ENCODE peak calls at places on chromosomes 16 and 17, in four cellular contexts. One of them, this sample, is unnamed.

GRCh38 chr17:68512967-68513474 is 791 bp downstream of the PRKAR1A start:
- DNase-seq in SK-N-SH: peak
- DNase-seq in K562: peak
- DNase-seq in HCT116: no peak
- DNase-seq in this sample: peak

GRCh38 chr16:89277641-89278341 is 60.3 kb downstream of the ZNF778 start:
- DNase-seq in SK-N-SH: no peak
- DNase-seq in K562: no peak
- DNase-seq in HCT116: no peak
- DNase-seq in this sample: no peak

GRCh38 chr17:43021739-43022512 is at the start of gene VAT1:
- DNase-seq in SK-N-SH: peak
- DNase-seq in K562: peak
- DNase-seq in HCT116: peak
- DNase-seq in this sample: peak

GRCh38 chr17:68260051-68260762 is 12.4 kb downstream of the AMZ2 start:
- DNase-seq in SK-N-SH: no peak
- DNase-seq in K562: no peak
- DNase-seq in HCT116: no peak
- DNase-seq in this sample: peak

GRCh38 chr16:24729243-24729966 is at the start of gene TNRC6A:
- DNase-seq in SK-N-SH: peak
- DNase-seq in K562: peak
- DNase-seq in HCT116: peak
- DNase-seq in this sample: peak

GRCh38 chr17:60108712-60109111 is 30.0 kb upstream of the HEATR6 start:
- DNase-seq in SK-N-SH: no peak
- DNase-seq in K562: no peak
- DNase-seq in HCT116: no peak
- DNase-seq in this sample: no peak

GRCh38 chr17:77506371-77506991 is 365.7 kb downstream of the SEC14L1 start:
- DNase-seq in SK-N-SH: peak
- DNase-seq in K562: no peak
- DNase-seq in HCT116: no peak
- DNase-seq in this sample: no peak

GRCh38 chr16:75491876-75492275 is 3.4 kb downstream of the CHST6 start:
- DNase-seq in SK-N-SH: peak
- DNase-seq in K562: no peak
- DNase-seq in HCT116: no peak
- DNase-seq in this sample: peak

GRCh38 chr16:83994087-83994486 is 26.0 kb downstream of the NECAB2 start:
- DNase-seq in SK-N-SH: no peak
- DNase-seq in K562: no peak
- DNase-seq in HCT116: peak
- DNase-seq in this sample: no peak

GRCh38 chr16:82993415-82993814 is 366.6 kb downstream of the CDH13 start:
- DNase-seq in SK-N-SH: no peak
- DNase-seq in K562: no peak
- DNase-seq in HCT116: no peak
- DNase-seq in this sample: no peak

GRCh38 chr17:66789961-66790421 is 44.9 kb upstream of the CACNG5 start:
- DNase-seq in SK-N-SH: no peak
- DNase-seq in K562: no peak
- DNase-seq in HCT116: no peak
- DNase-seq in this sample: no peak

GRCh38 chr17:35460354-35460851 is 11.8 kb upstream of the SLFN13 start:
- DNase-seq in SK-N-SH: peak
- DNase-seq in K562: peak
- DNase-seq in HCT116: peak
- DNase-seq in this sample: peak

GRCh38 chr16:23801387-23801786 is 34.4 kb upstream of the PRKCB start:
- DNase-seq in SK-N-SH: peak
- DNase-seq in K562: peak
- DNase-seq in HCT116: peak
- DNase-seq in this sample: peak

GRCh38 chr16:53744449-53744848 is 40.5 kb downstream of the FTO start:
- DNase-seq in SK-N-SH: no peak
- DNase-seq in K562: no peak
- DNase-seq in HCT116: no peak
- DNase-seq in this sample: no peak

GRCh38 chr17:63095459-63095858 is 129.4 kb downstream of the TANC2 start:
- DNase-seq in SK-N-SH: no peak
- DNase-seq in K562: no peak
- DNase-seq in HCT116: no peak
- DNase-seq in this sample: no peak

GRCh38 chr17:63973247-63973646 is 529 bp upstream of the SCN4A start:
- DNase-seq in SK-N-SH: no peak
- DNase-seq in K562: no peak
- DNase-seq in HCT116: no peak
- DNase-seq in this sample: no peak

GRCh38 chr16:67392301-67393059 is 818 bp downstream of the TPPP3 start:
- DNase-seq in SK-N-SH: no peak
- DNase-seq in K562: no peak
- DNase-seq in HCT116: no peak
- DNase-seq in this sample: no peak

GRCh38 chr16:88634141-88634993 is 4.0 kb upstream of the IL17C start:
- DNase-seq in SK-N-SH: no peak
- DNase-seq in K562: peak
- DNase-seq in HCT116: no peak
- DNase-seq in this sample: no peak

GRCh38 chr16:87324411-87325275 is 7.5 kb upstream of the C16orf95 start:
- DNase-seq in SK-N-SH: peak
- DNase-seq in K562: peak
- DNase-seq in HCT116: no peak
- DNase-seq in this sample: peak

GRCh38 chr17:63476857-63477470 is at the start of gene ACE:
- DNase-seq in SK-N-SH: peak
- DNase-seq in K562: peak
- DNase-seq in HCT116: no peak
- DNase-seq in this sample: peak

GRCh38 chr17:17349724-17350106 is 46.5 kb downstream of the NT5M start:
- DNase-seq in SK-N-SH: no peak
- DNase-seq in K562: no peak
- DNase-seq in HCT116: no peak
- DNase-seq in this sample: no peak

GRCh38 chr16:8178271-8178670 is 412.0 kb downstream of the TMEM114 start:
- DNase-seq in SK-N-SH: no peak
- DNase-seq in K562: no peak
- DNase-seq in HCT116: no peak
- DNase-seq in this sample: no peak

GRCh38 chr16:8167436-8167835 is 422.9 kb downstream of the TMEM114 start:
- DNase-seq in SK-N-SH: no peak
- DNase-seq in K562: no peak
- DNase-seq in HCT116: no peak
- DNase-seq in this sample: no peak

GRCh38 chr16:8168016-8168415 is 422.3 kb downstream of the TMEM114 start:
- DNase-seq in SK-N-SH: no peak
- DNase-seq in K562: no peak
- DNase-seq in HCT116: no peak
- DNase-seq in this sample: no peak

GRCh38 chr16:8173111-8173644 is 417.1 kb downstream of the TMEM114 start:
- DNase-seq in SK-N-SH: peak
- DNase-seq in K562: peak
- DNase-seq in HCT116: peak
- DNase-seq in this sample: peak
- TF ChIP-seq JUND in SK-N-SH: no peak
- TF ChIP-seq JUND in K562: peak
- TF ChIP-seq JUND in HCT116: no peak
- TF ChIP-seq JUND in this sample: no peak

GRCh38 chr16:77679901-77680300 is 42.4 kb upstream of the NUDT7 start:
- DNase-seq in SK-N-SH: no peak
- DNase-seq in K562: peak
- DNase-seq in HCT116: peak
- DNase-seq in this sample: no peak

GRCh38 chr16:77674888-77675287 is 47.4 kb upstream of the NUDT7 start:
- DNase-seq in SK-N-SH: no peak
- DNase-seq in K562: no peak
- DNase-seq in HCT116: no peak
- DNase-seq in this sample: no peak

GRCh38 chr16:77679336-77679735 is 43.0 kb upstream of the NUDT7 start:
- DNase-seq in SK-N-SH: no peak
- DNase-seq in K562: no peak
- DNase-seq in HCT116: no peak
- DNase-seq in this sample: no peak

GRCh38 chr16:77675464-77676324 is 46.6 kb upstream of the NUDT7 start:
- DNase-seq in SK-N-SH: peak
- DNase-seq in K562: peak
- DNase-seq in HCT116: peak
- DNase-seq in this sample: peak

GRCh38 chr16:77677129-77677528 is 45.2 kb upstream of the NUDT7 start:
- DNase-seq in SK-N-SH: no peak
- DNase-seq in K562: no peak
- DNase-seq in HCT116: no peak
- DNase-seq in this sample: peak
- TF ChIP-seq JUND in SK-N-SH: no peak
- TF ChIP-seq JUND in K562: no peak
- TF ChIP-seq JUND in HCT116: no peak
- TF ChIP-seq JUND in this sample: no peak

GRCh38 chr17:41663451-41664171 is 25.1 kb upstream of the EIF1 start:
- DNase-seq in SK-N-SH: no peak
- DNase-seq in K562: no peak
- DNase-seq in HCT116: no peak
- DNase-seq in this sample: no peak
- TF ChIP-seq JUND in SK-N-SH: no peak
- TF ChIP-seq JUND in K562: no peak
- TF ChIP-seq JUND in HCT116: no peak
- TF ChIP-seq JUND in this sample: no peak

DNA sequence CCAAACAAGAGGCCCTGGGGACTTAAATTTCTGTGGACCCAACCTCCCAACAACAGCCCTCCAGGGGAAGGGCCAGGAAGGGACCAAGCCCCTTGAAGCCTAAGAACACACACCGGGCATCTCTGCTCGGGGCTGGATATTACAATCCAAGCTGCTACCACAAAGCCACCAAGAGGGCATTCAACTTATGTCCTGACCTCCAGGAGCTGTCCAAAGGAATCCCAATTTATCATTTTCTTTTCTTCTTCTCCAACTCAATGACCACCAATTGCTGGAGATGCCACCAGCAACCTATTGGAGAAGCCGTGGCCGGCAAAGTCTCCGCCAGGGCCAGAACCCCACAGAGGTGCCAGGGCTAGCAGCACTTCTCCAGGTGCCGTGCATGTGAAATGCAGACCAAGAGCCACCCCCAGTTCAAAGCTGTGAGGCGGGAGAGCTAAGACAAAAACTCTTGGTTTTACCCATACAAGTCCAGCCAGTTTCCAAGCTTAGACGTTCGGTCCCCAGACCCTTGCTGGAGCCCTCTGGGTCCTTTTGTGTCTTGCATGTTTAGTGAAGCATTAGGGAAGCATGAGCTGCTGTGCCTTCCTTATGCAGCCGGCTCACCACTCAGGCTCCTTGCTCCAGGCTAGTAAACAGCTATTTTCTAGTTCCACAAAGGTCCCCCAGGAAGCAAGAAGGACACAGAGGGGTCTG is 3.4 kb downstream of the PITPNA start:
- DNase-seq in SK-N-SH: no peak
- DNase-seq in K562: no peak
- DNase-seq in HCT116: no peak
- DNase-seq in this sample: no peak
- TF ChIP-seq JUND in SK-N-SH: no peak
- TF ChIP-seq JUND in K562: no peak
- TF ChIP-seq JUND in HCT116: no peak
- TF ChIP-seq JUND in this sample: no peak

GRCh38 chr16:1762879-1763520 is 8.3 kb downstream of the NME3 start:
- DNase-seq in SK-N-SH: no peak
- DNase-seq in K562: peak
- DNase-seq in HCT116: no peak
- DNase-seq in this sample: no peak

GRCh38 chr16:1765826-1766225 is 5.5 kb downstream of the NME3 start:
- DNase-seq in SK-N-SH: no peak
- DNase-seq in K562: no peak
- DNase-seq in HCT116: no peak
- DNase-seq in this sample: no peak

GRCh38 chr16:1762196-1762878 is 9.0 kb downstream of the NME3 start:
- DNase-seq in SK-N-SH: no peak
- DNase-seq in K562: no peak
- DNase-seq in HCT116: no peak
- DNase-seq in this sample: no peak

GRCh38 chr16:1764971-1765370 is 6.4 kb downstream of the NME3 start:
- DNase-seq in SK-N-SH: no peak
- DNase-seq in K562: no peak
- DNase-seq in HCT116: no peak
- DNase-seq in this sample: no peak

DNA sequence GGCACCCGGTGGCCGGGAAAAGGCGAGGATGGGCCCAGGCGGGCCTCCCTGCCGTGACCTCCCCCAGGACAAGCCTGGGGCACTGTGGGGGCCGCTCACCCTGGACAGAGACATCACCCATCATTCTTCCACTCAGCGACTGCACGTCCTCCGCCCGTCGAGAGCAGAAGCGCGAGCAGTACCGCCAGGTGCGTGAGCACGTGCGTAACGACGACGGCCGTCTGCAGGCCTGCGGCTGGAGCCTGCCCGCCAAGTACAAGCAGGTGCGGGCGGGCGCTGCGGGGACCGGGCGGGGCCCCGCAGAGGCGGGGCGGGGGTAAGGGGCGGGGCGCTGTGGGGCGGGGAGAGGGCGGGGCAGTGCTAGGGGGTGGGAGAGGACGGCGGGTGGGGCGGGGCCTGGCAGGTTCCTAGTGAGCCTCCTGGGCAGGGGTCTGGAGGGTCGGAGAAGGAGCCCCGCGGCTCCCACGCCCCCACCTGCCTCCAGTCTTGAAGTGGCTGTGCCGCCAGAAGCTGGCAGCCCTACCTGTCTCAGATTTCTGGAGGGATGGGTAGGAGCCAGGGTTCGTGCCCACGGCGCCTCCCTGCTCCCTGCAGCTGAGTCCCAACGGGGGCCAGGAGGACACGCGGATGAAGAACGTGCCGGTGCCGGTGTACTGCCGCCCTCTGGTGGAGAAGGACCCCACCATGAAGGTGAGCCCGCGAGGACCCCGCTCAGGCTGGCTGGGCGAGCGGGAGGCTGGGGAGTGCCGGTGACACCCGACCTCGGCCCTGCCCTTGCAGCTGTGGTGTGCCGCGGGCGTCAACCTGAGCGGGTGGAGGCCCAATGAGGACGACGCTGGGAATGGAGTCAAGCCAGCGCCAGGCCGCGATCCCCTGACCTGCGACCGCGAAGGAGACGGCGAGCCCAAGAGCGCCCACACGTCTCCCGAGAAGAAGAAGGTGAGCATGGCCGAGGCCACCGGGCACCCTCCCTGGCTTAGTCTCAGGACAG is 7.5 kb downstream of the NME3 start:
- DNase-seq in SK-N-SH: peak
- DNase-seq in K562: peak
- DNase-seq in HCT116: no peak
- DNase-seq in this sample: no peak
- TF ChIP-seq JUND in SK-N-SH: no peak
- TF ChIP-seq JUND in K562: no peak
- TF ChIP-seq JUND in HCT116: no peak
- TF ChIP-seq JUND in this sample: no peak

This sample was measured in T47D.